ENCODE peak calls at places on chromosomes 11 and 22, in six cellular contexts. One of them, this sample, is unnamed.

GRCh38 chr11:75241906-75242644 is 1.5 kb downstream of the TPBGL start:
- DNase-seq in neuronal stem cell: no peak
- DNase-seq in myocyte: no peak
- DNase-seq in activated T-helper 1 cell treated with anti-CD3 and anti-CD28 coated beads, Interleukin-2, amount 50 U/mL, for 16 hours: no peak
- DNase-seq in pancreas: no peak
- DNase-seq in HT1080: no peak
- DNase-seq in this sample: no peak

GRCh38 chr22:28674121-28674563 is 5.5 kb downstream of the TTC28 start:
- DNase-seq in neuronal stem cell: no peak
- DNase-seq in myocyte: peak
- DNase-seq in activated T-helper 1 cell treated with anti-CD3 and anti-CD28 coated beads, Interleukin-2, amount 50 U/mL, for 16 hours: no peak
- DNase-seq in pancreas: no peak
- DNase-seq in HT1080: peak
- DNase-seq in this sample: no peak

GRCh38 chr11:6332066-6332465 is 11.8 kb upstream of the CAVIN3 start:
- DNase-seq in neuronal stem cell: no peak
- DNase-seq in myocyte: no peak
- DNase-seq in activated T-helper 1 cell treated with anti-CD3 and anti-CD28 coated beads, Interleukin-2, amount 50 U/mL, for 16 hours: no peak
- DNase-seq in pancreas: no peak
- DNase-seq in HT1080: no peak
- DNase-seq in this sample: no peak

GRCh38 chr11:73143126-73143838 is 1.2 kb upstream of the FCHSD2 start:
- DNase-seq in neuronal stem cell: no peak
- DNase-seq in myocyte: peak
- DNase-seq in activated T-helper 1 cell treated with anti-CD3 and anti-CD28 coated beads, Interleukin-2, amount 50 U/mL, for 16 hours: no peak
- DNase-seq in pancreas: peak
- DNase-seq in HT1080: no peak
- DNase-seq in this sample: no peak

GRCh38 chr11:65574963-65575567 is 788 bp upstream of the EHBP1L1 start:
- DNase-seq in neuronal stem cell: no peak
- DNase-seq in myocyte: no peak
- DNase-seq in activated T-helper 1 cell treated with anti-CD3 and anti-CD28 coated beads, Interleukin-2, amount 50 U/mL, for 16 hours: no peak
- DNase-seq in pancreas: peak
- DNase-seq in HT1080: no peak
- DNase-seq in this sample: peak

GRCh38 chr22:18085188-18085587 is 7.4 kb downstream of the PEX26 start:
- DNase-seq in neuronal stem cell: no peak
- DNase-seq in myocyte: no peak
- DNase-seq in activated T-helper 1 cell treated with anti-CD3 and anti-CD28 coated beads, Interleukin-2, amount 50 U/mL, for 16 hours: no peak
- DNase-seq in pancreas: no peak
- DNase-seq in HT1080: no peak
- DNase-seq in this sample: no peak

GRCh38 chr11:1559103-1559951 is 12.7 kb downstream of the DUSP8 start:
- DNase-seq in neuronal stem cell: no peak
- DNase-seq in myocyte: peak
- DNase-seq in activated T-helper 1 cell treated with anti-CD3 and anti-CD28 coated beads, Interleukin-2, amount 50 U/mL, for 16 hours: no peak
- DNase-seq in pancreas: peak
- DNase-seq in HT1080: no peak
- DNase-seq in this sample: peak

GRCh38 chr11:105670811-105671210 is 60.9 kb downstream of the GRIA4 start:
- DNase-seq in neuronal stem cell: no peak
- DNase-seq in myocyte: no peak
- DNase-seq in activated T-helper 1 cell treated with anti-CD3 and anti-CD28 coated beads, Interleukin-2, amount 50 U/mL, for 16 hours: no peak
- DNase-seq in pancreas: no peak
- DNase-seq in HT1080: peak
- DNase-seq in this sample: no peak

This sample was measured in sigmoid colon.